ENCODE peak calls at places on chromosome 16, in four cellular contexts. N, Y, H and G are unnamed samples. For H3K4me1, the result is how much of the 10 kb centered on the place peaks cover.

GRCh38 chr16:27572711-27573110 is 22.8 kb downstream of the KATNIP start:
- DNase-seq in N (no peak), Y (no peak), H (no peak), G (no peak)

GRCh38 chr16:80852261-80852872 is 48.0 kb upstream of the CDYL2 start:
- DNase-seq in N (peak), Y (no peak), H (peak), G (no peak)

GRCh38 chr16:8720080-8720966 is 45.9 kb downstream of the ABAT start:
- DNase-seq in N (peak), Y (no peak), H (no peak), G (no peak)

GRCh38 chr16:27154573-27155521 is 48.5 kb upstream of the KDM8 start:
- DNase-seq in N (peak), Y (peak), H (peak), G (peak)

GRCh38 chr16:18582902-18583301 is 21.0 kb upstream of the NOMO2 start:
- DNase-seq in N (no peak), Y (no peak), H (no peak), G (no peak)

GRCh38 chr16:60204221-60204620 is 1470.1 kb upstream of the GOT2 start:
- DNase-seq in N (no peak), Y (no peak), H (no peak), G (no peak)

GRCh38 chr16:11560701-11561439 is 25.8 kb downstream of the LITAF start:
- DNase-seq in N (no peak), Y (peak), H (no peak), G (peak)

GRCh38 chr16:15822957-15823356 is 33.9 kb downstream of the MYH11 start:
- DNase-seq in N (no peak), Y (peak), H (no peak), G (no peak)

GRCh38 chr16:48897698-48898205 is 287.8 kb upstream of the N4BP1 start:
- DNase-seq in N (no peak), Y (no peak), H (no peak), G (no peak)

GRCh38 chr16:21128991-21129390 is 21.7 kb downstream of the DNAH3 start:
- DNase-seq in N (no peak), Y (no peak), H (no peak), G (no peak)

GRCh38 chr16:17404903-17405691 is 65.7 kb downstream of the XYLT1 start:
- DNase-seq in N (no peak), Y (peak), H (no peak), G (no peak)

GRCh38 chr16:89798832-89799370 is 17.5 kb downstream of the FANCA start:
- DNase-seq in N (peak), Y (no peak), H (no peak), G (no peak)

GRCh38 chr16:13902677-13903076 is 17.3 kb upstream of the ERCC4 start:
- DNase-seq in N (no peak), Y (no peak), H (no peak), G (no peak)

GRCh38 chr16:88599825-88600538 is 29.8 kb downstream of the ZC3H18 start:
- DNase-seq in N (no peak), Y (peak), H (no peak), G (no peak)

GRCh38 chr16:6363891-6364607 is 968.6 kb upstream of the RBFOX1 start:
- DNase-seq in N (no peak), Y (no peak), H (no peak), G (no peak)

GRCh38 chr16:4790261-4790660 is 2.1 kb upstream of the SEPTIN12 start:
- DNase-seq in N (no peak), Y (no peak), H (no peak), G (no peak)

GRCh38 chr16:67538666-67539101 is 10.1 kb downstream of the RIPOR1 start:
- DNase-seq in N (no peak), Y (no peak), H (no peak), G (peak)
- H3K4me1 ChIP-seq in N (under half), Y (under half), H (under half), G (under half)

GRCh38 chr16:57734308-57734924 is 1.2 kb upstream of the KATNB1 start:
- DNase-seq in N (no peak), Y (no peak), H (no peak), G (peak)
- H3K27ac ChIP-seq in N (peak), Y (peak), H (peak), G (peak)

DNA sequence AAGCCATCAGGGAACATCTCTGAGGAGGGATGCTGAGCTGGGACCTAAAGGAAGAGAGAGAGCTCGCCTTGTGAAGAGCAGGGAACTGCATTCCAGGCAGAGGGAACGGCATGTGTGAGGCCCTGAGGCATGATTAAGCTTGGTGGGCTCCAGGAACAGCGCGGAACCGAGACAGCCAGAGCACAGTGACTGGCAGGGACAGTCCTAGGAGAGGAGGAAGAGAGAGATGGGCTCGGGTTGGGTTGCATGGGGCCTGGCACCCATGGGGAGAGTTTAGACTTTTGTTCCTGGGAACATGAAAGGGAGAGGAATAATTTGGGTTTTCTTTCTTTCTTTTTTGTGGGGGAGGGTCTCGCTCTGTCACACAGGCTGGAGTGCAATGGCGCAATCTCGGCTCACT is 39.2 kb upstream of the CPNE2 start:
- DNase-seq in N (no peak), Y (no peak), H (no peak), G (no peak)
- H3K4me1 ChIP-seq in N (under half), Y (under half), H (under half), G (under half)

GRCh38 chr16:85607331-85607765 is 5.8 kb upstream of the GSE1 start:
- DNase-seq in N (peak), Y (no peak), H (peak), G (peak)
- H3K27ac ChIP-seq in N (peak), Y (peak), H (peak), G (no peak)

GRCh38 chr16:82514262-82514661 is 112.5 kb upstream of the CDH13 start:
- DNase-seq in N (no peak), Y (no peak), H (no peak), G (no peak)
- H3K4me1 ChIP-seq in N (under half), Y (under half), H (under half), G (under half)

DNA sequence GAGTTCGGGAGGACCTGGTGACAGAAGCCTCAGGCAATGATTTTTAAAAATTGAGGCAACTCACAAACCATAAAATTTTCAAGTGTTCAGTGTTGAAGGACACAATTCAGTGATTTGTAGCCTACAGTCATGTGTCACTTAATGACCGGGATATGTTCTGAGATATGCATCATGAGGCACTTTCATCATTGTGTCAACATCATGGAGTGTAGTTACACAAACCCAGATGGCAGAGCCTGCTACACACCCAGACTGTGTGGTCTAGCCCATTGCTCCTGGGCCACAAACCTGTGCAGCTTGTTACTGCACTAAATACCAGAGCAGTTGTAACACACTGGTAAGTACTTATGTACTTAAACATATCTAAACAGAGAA is 1.6 kb downstream of the PRSS41 start:
- DNase-seq in N (peak), Y (peak), H (no peak), G (no peak)
- H3K27ac ChIP-seq in N (no peak), Y (peak), H (no peak), G (no peak)

GRCh38 chr16:72923757-72924156 is 124.2 kb downstream of the ZFHX3 start:
- DNase-seq in N (no peak), Y (no peak), H (no peak), G (no peak)

GRCh38 chr16:72925631-72925979 is 122.3 kb downstream of the ZFHX3 start:
- DNase-seq in N (no peak), Y (no peak), H (no peak), G (no peak)

GRCh38 chr16:72924487-72924886 is 123.4 kb downstream of the ZFHX3 start:
- DNase-seq in N (no peak), Y (no peak), H (no peak), G (no peak)

GRCh38 chr16:72926671-72927070 is 121.3 kb downstream of the ZFHX3 start:
- DNase-seq in N (no peak), Y (no peak), H (no peak), G (no peak)

DNA sequence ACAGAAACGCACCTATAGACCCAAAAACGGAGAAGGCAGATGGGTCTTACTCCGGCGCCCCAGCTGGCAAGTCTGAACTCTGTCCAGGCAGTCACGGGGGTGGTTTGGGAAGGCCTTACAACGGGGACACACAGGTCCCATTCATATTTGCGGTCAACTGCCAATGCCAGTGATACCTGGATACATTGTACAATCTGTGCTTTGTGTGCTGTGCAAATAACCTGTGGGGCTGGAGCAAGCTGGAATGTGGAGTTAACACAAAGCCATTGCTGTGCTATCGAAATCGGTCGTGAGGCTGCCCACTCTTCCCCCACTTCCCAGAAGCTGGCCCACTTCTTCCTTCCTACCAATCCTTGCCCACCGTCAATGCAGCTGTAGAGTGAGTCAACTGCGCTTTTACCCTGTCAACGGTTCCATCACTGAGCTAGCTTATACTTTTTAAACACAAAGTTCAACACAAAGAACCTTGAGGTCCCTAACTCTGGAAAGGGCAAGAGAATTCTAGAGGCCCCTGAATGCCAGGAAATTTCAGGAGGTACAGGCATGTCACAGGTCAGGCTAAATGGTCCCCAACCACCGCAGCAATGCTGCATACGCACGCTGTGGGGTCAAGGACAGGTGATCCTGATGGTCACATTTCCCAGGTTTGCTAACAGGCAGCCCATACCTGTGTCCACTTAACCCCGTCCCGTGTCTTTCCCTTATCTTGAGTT is 122.9 kb downstream of the ZFHX3 start:
- DNase-seq in N (no peak), Y (no peak), H (no peak), G (no peak)
- H3K4me1 ChIP-seq in N (under half), Y (under half), H (under half), G (under half)

DNA sequence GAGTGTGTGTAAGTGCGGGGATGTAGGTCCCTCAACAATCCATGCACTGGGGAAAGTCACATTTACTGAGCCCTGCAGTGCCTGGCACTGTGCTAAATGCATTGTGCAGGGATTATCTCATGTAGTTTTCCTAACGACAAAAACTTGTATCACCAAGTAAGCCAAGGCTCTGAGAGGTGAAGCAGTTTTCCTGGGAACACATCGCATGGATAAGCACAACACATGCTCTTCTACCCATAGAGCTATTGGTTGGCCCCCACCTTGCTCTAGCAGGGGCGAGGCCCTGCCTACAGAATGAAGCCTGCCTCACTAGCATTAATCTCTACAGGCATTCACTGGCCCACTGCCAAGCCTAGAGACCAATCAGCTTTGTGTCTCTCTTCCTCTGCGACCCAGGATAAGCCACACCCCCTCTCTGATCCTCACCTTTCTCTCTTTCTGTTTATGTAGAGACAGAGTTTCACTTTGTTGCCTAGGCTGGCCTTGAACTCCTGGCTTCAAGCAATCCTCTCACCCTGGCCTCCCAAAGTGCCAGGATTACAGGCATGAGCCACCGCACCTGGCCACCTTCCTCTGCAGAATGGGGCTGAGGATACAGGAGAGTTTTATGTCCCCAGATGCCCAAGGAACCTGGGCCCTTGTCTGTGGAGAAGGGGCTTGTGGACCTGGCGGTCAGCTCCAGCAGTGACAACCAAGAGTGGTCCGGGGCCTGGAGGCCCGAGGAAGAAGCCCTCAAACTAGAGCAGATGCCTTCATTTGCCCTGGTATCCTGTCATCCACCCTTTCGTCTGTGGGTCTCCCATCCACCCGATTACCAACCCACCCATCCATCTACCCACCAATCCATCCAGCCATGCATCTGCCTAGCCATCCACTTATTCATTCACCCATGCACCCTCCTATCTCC is 12.8 kb downstream of the CDH16 start:
- DNase-seq in N (peak), Y (no peak), H (peak), G (peak)
- H3K27ac ChIP-seq in N (peak), Y (peak), H (no peak), G (peak)